ENCODE peak calls at places on chromosomes 7 and 10, in ten cellular contexts. F, X, T, Q, B, Y, N, V, S and R are unnamed samples.

GRCh38 chr7:55071411-55072188 is 52.8 kb downstream of the EGFR start:
- DNase-seq in X (no peak), S (no peak), B (peak), V (peak), N (no peak), Y (no peak), Q (no peak), F (no peak), T (no peak), R (no peak)

GRCh38 chr10:18279202-18279601 is 139.0 kb downstream of the CACNB2 start:
- DNase-seq in N (peak), X (no peak), V (peak), F (no peak), Y (no peak), S (no peak), B (no peak), Q (no peak), T (peak), R (no peak)

GRCh38 chr10:77493851-77494788 is 143.5 kb downstream of the KCNMA1 start:
- DNase-seq in S (no peak), X (no peak), V (peak), F (no peak), T (peak), Y (no peak), Q (peak), N (peak), B (no peak), R (peak)

GRCh38 chr10:114967071-114967470 is 29.1 kb downstream of the TRUB1 start:
- DNase-seq in V (peak), X (no peak), Y (no peak), T (no peak), S (peak), B (no peak), F (no peak), N (peak), Q (no peak), R (no peak)

GRCh38 chr7:51314041-51314440 is 2.6 kb downstream of the COBL start:
- DNase-seq in T (no peak), N (no peak), X (no peak), Q (no peak), S (no peak), V (no peak), F (no peak), B (no peak), Y (no peak), R (no peak)

GRCh38 chr7:32588657-32589056 is 93.4 kb downstream of the AVL9 start:
- DNase-seq in S (peak), F (no peak), T (peak), N (peak), B (no peak), V (peak), Y (no peak), Q (peak), X (no peak), R (peak)

GRCh38 chr10:103739039-103739764 is 116.2 kb downstream of the SH3PXD2A start:
- DNase-seq in F (no peak), T (peak), N (peak), S (peak), V (peak), Y (no peak), B (no peak), X (no peak), Q (no peak), R (peak)

GRCh38 chr7:1425292-1426136 is 33.8 kb downstream of the MICALL2 start:
- DNase-seq in F (no peak), S (no peak), V (no peak), Q (peak), N (no peak), B (no peak), T (no peak), Y (no peak), X (no peak), R (no peak)

GRCh38 chr10:130039141-130039540 is 71.5 kb downstream of the C10orf143 start:
- DNase-seq in Y (no peak), V (no peak), T (no peak), Q (no peak), S (no peak), B (no peak), N (no peak), X (no peak), F (no peak), R (no peak)